ENCODE peak calls at places on chromosome 11, in five cellular contexts. One of them, this sample, is unnamed.

GRCh38 chr11:8757533-8757932 is 74.9 kb downstream of the RPL27A start:
- DNase-seq in MCF 10A: no peak
- DNase-seq in stomach: no peak
- DNase-seq in GM13977: no peak
- DNase-seq in H9: no peak
- DNase-seq in this sample: no peak

GRCh38 chr11:554824-555499 is 5.6 kb downstream of the LMNTD2 start:
- DNase-seq in MCF 10A: peak; percentile 64
- DNase-seq in stomach: peak; percentile 78
- DNase-seq in GM13977: peak; percentile 94
- DNase-seq in H9: peak; percentile 86
- DNase-seq in this sample: no peak

GRCh38 chr11:96338910-96339703 is 3.9 kb downstream of the MAML2 start:
- DNase-seq in MCF 10A: peak; percentile 86
- DNase-seq in stomach: no peak
- DNase-seq in GM13977: peak; percentile 55
- DNase-seq in H9: peak; percentile 36
- DNase-seq in this sample: peak; percentile 78

GRCh38 chr11:2533642-2534115 is 88.9 kb downstream of the KCNQ1 start:
- DNase-seq in MCF 10A: peak; percentile 86
- DNase-seq in stomach: peak; percentile 55
- DNase-seq in GM13977: peak; percentile 82
- DNase-seq in H9: peak; percentile 88
- DNase-seq in this sample: peak; percentile 74

GRCh38 chr11:57568330-57568766 is 876 bp upstream of the UBE2L6 start:
- DNase-seq in MCF 10A: peak; percentile 84
- DNase-seq in stomach: no peak
- DNase-seq in GM13977: no peak
- DNase-seq in H9: peak; percentile 83
- DNase-seq in this sample: peak; percentile 67

GRCh38 chr11:14318581-14318981 is 40.4 kb downstream of the RRAS2 start:
- DNase-seq in MCF 10A: peak; percentile 36
- DNase-seq in stomach: no peak
- DNase-seq in GM13977: no peak
- DNase-seq in H9: no peak
- DNase-seq in this sample: no peak

GRCh38 chr11:126337472-126338241 is 17.8 kb upstream of the ST3GAL4 start:
- DNase-seq in MCF 10A: no peak
- DNase-seq in stomach: no peak
- DNase-seq in GM13977: no peak
- DNase-seq in H9: no peak
- DNase-seq in this sample: no peak

GRCh38 chr11:101306721-101307120 is 177.1 kb upstream of the PGR start:
- DNase-seq in MCF 10A: no peak
- DNase-seq in stomach: no peak
- DNase-seq in GM13977: no peak
- DNase-seq in H9: no peak
- DNase-seq in this sample: no peak

GRCh38 chr11:119691701-119692546 is 37.1 kb downstream of the NECTIN1 start:
- DNase-seq in MCF 10A: peak; percentile 92
- DNase-seq in stomach: no peak
- DNase-seq in GM13977: no peak
- DNase-seq in H9: no peak
- DNase-seq in this sample: peak; percentile 96

GRCh38 chr11:11967669-11968510 is 40.5 kb downstream of the DKK3 start:
- DNase-seq in MCF 10A: no peak
- DNase-seq in stomach: no peak
- DNase-seq in GM13977: peak; percentile 3
- DNase-seq in H9: no peak
- DNase-seq in this sample: no peak

GRCh38 chr11:132605794-132606570 is 926.3 kb downstream of the OPCML start:
- DNase-seq in MCF 10A: no peak
- DNase-seq in stomach: no peak
- DNase-seq in GM13977: no peak
- DNase-seq in H9: no peak
- DNase-seq in this sample: no peak

GRCh38 chr11:47904048-47904447 is 55.9 kb upstream of the NUP160 start:
- DNase-seq in MCF 10A: no peak
- DNase-seq in stomach: no peak
- DNase-seq in GM13977: no peak
- DNase-seq in H9: no peak
- DNase-seq in this sample: no peak

GRCh38 chr11:12441081-12441801 is 63.9 kb downstream of the PARVA start:
- DNase-seq in MCF 10A: no peak
- DNase-seq in stomach: no peak
- DNase-seq in GM13977: no peak
- DNase-seq in H9: no peak
- DNase-seq in this sample: peak; percentile 20

GRCh38 chr11:48013269-48013901 is 33.0 kb downstream of the PTPRJ start:
- DNase-seq in MCF 10A: no peak
- DNase-seq in stomach: peak; percentile 80
- DNase-seq in GM13977: no peak
- DNase-seq in H9: no peak
- DNase-seq in this sample: no peak

GRCh38 chr11:110434952-110435779 is 5.4 kb downstream of the FDX1 start:
- DNase-seq in MCF 10A: peak; percentile 58
- DNase-seq in stomach: peak; percentile 66
- DNase-seq in GM13977: no peak
- DNase-seq in H9: no peak
- DNase-seq in this sample: no peak

GRCh38 chr11:90250970-90251369 is 28.1 kb upstream of the CHORDC1 start:
- DNase-seq in MCF 10A: no peak
- DNase-seq in stomach: no peak
- DNase-seq in GM13977: no peak
- DNase-seq in H9: no peak
- DNase-seq in this sample: no peak

GRCh38 chr11:75035911-75036536 is 47.3 kb downstream of the NEU3 start:
- DNase-seq in MCF 10A: peak; percentile 53
- DNase-seq in stomach: no peak
- DNase-seq in GM13977: no peak
- DNase-seq in H9: peak; percentile 23
- DNase-seq in this sample: peak; percentile 50

GRCh38 chr11:100682247-100682969 is 4.7 kb upstream of the ARHGAP42 start:
- DNase-seq in MCF 10A: peak; percentile 27
- DNase-seq in stomach: no peak
- DNase-seq in GM13977: no peak
- DNase-seq in H9: no peak
- DNase-seq in this sample: peak; percentile 28

GRCh38 chr11:133747409-133747808 is 97.9 kb downstream of the SPATA19 start:
- DNase-seq in MCF 10A: no peak
- DNase-seq in stomach: no peak
- DNase-seq in GM13977: no peak
- DNase-seq in H9: no peak
- DNase-seq in this sample: no peak

GRCh38 chr11:119680899-119681370 is 48.1 kb downstream of the NECTIN1 start:
- DNase-seq in MCF 10A: no peak
- DNase-seq in stomach: peak; percentile 66
- DNase-seq in GM13977: no peak
- DNase-seq in H9: no peak
- DNase-seq in this sample: no peak

GRCh38 chr11:1924121-1924520 is 4.6 kb downstream of the TNNT3 start:
- DNase-seq in MCF 10A: no peak
- DNase-seq in stomach: no peak
- DNase-seq in GM13977: peak; percentile 9
- DNase-seq in H9: no peak
- DNase-seq in this sample: peak; percentile 26

GRCh38 chr11:107928767-107929507 is 689 bp downstream of the RAB39A start:
- DNase-seq in MCF 10A: no peak
- DNase-seq in stomach: no peak
- DNase-seq in GM13977: peak; percentile 41
- DNase-seq in H9: peak; percentile 40
- DNase-seq in this sample: no peak

DNA sequence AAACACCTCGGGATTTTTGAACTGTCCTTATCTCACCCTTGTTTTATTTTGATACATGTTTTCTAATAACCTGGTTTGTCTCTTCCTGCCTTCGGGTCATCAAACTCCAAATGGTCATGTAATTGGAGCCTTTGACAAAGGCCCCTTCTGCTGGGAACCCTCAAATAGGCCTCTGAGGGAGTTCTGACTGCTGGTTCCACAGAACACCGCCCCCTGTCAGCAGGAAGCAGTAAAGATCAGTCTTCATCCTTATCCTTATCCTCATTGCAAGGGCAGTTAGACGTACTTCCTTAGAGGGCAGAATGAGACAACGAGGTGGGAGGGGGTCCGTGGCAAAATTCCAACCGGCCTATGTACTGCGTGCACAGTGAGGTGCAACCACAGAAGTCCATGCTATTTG is 12.1 kb downstream of the TRIM51 start:
- DNase-seq in MCF 10A: no peak
- DNase-seq in stomach: no peak
- DNase-seq in GM13977: no peak
- DNase-seq in H9: no peak
- DNase-seq in this sample: no peak
- TF ChIP-seq CTCF in MCF 10A: no peak
- TF ChIP-seq CTCF in stomach: no peak
- TF ChIP-seq CTCF in GM13977: no peak
- TF ChIP-seq CTCF in H9: peak; percentile 11
- TF ChIP-seq CTCF in this sample: no peak

GRCh38 chr11:113693030-113693429 is 13.1 kb downstream of the TMPRSS5 start:
- DNase-seq in MCF 10A: no peak
- DNase-seq in stomach: no peak
- DNase-seq in GM13977: no peak
- DNase-seq in H9: no peak
- DNase-seq in this sample: no peak

GRCh38 chr11:113689711-113690618 is 16.1 kb downstream of the TMPRSS5 start:
- DNase-seq in MCF 10A: peak; percentile 14
- DNase-seq in stomach: no peak
- DNase-seq in GM13977: no peak
- DNase-seq in H9: no peak
- DNase-seq in this sample: no peak

GRCh38 chr11:113694390-113694789 is 11.7 kb downstream of the TMPRSS5 start:
- DNase-seq in MCF 10A: no peak
- DNase-seq in stomach: no peak
- DNase-seq in GM13977: no peak
- DNase-seq in H9: no peak
- DNase-seq in this sample: no peak

GRCh38 chr11:113695207-113695606 is 10.9 kb downstream of the TMPRSS5 start:
- DNase-seq in MCF 10A: no peak
- DNase-seq in stomach: no peak
- DNase-seq in GM13977: no peak
- DNase-seq in H9: no peak
- DNase-seq in this sample: no peak

GRCh38 chr11:113690619-113691569 is 15.2 kb downstream of the TMPRSS5 start:
- DNase-seq in MCF 10A: peak; percentile 89
- DNase-seq in stomach: peak; percentile 75
- DNase-seq in GM13977: peak; percentile 49
- DNase-seq in H9: peak; percentile 76
- DNase-seq in this sample: peak; percentile 58
- TF ChIP-seq CTCF in MCF 10A: peak; percentile 19
- TF ChIP-seq CTCF in stomach: no peak
- TF ChIP-seq CTCF in GM13977: peak; percentile 63
- TF ChIP-seq CTCF in H9: peak; percentile 97
- TF ChIP-seq CTCF in this sample: peak; percentile 30

GRCh38 chr11:10692716-10693115 is 839 bp downstream of the IRAG1 start:
- DNase-seq in MCF 10A: no peak
- DNase-seq in stomach: no peak
- DNase-seq in GM13977: no peak
- DNase-seq in H9: no peak
- DNase-seq in this sample: no peak

GRCh38 chr11:10693509-10694071 is at the start of gene IRAG1:
- DNase-seq in MCF 10A: no peak
- DNase-seq in stomach: peak; percentile 38
- DNase-seq in GM13977: no peak
- DNase-seq in H9: no peak
- DNase-seq in this sample: no peak

GRCh38 chr11:10683429-10683828 is 10.1 kb downstream of the IRAG1 start:
- DNase-seq in MCF 10A: no peak
- DNase-seq in stomach: no peak
- DNase-seq in GM13977: no peak
- DNase-seq in H9: no peak
- DNase-seq in this sample: no peak

GRCh38 chr11:10688401-10688800 is 5.2 kb downstream of the IRAG1 start:
- DNase-seq in MCF 10A: no peak
- DNase-seq in stomach: no peak
- DNase-seq in GM13977: no peak
- DNase-seq in H9: no peak
- DNase-seq in this sample: peak; percentile 96
- TF ChIP-seq CTCF in MCF 10A: peak; percentile 15
- TF ChIP-seq CTCF in stomach: no peak
- TF ChIP-seq CTCF in GM13977: no peak
- TF ChIP-seq CTCF in H9: peak; percentile 56
- TF ChIP-seq CTCF in this sample: peak; percentile 55

DNA sequence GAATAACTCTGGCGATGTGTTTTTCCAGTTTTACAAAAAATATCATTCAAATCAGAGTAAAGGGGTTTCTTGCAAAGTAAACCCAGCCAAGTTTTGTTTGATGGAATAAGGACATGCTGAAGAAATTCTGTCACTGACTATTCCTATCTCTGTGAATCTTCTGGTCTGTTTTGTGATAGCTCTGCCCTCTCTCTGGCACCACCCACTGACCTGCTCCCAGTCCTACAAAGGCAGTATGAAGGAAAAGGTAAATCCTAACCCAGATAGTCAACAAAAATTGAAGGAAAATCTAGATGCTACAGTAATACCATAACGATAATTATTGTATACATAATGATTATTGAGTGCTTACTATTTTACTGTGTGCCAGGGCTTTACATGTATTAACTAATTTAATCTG is 76.3 kb upstream of the TP53AIP1 start:
- DNase-seq in MCF 10A: no peak
- DNase-seq in stomach: no peak
- DNase-seq in GM13977: no peak
- DNase-seq in H9: no peak
- DNase-seq in this sample: no peak
- TF ChIP-seq CTCF in MCF 10A: no peak
- TF ChIP-seq CTCF in stomach: no peak
- TF ChIP-seq CTCF in GM13977: no peak
- TF ChIP-seq CTCF in H9: peak; percentile 37
- TF ChIP-seq CTCF in this sample: no peak

GRCh38 chr11:64644348-64645242 is 53.6 kb downstream of the SLC22A12 start:
- DNase-seq in MCF 10A: no peak
- DNase-seq in stomach: no peak
- DNase-seq in GM13977: no peak
- DNase-seq in H9: peak; percentile 58
- DNase-seq in this sample: no peak
- TF ChIP-seq CTCF in MCF 10A: no peak
- TF ChIP-seq CTCF in stomach: no peak
- TF ChIP-seq CTCF in GM13977: peak; percentile 22
- TF ChIP-seq CTCF in H9: peak; percentile 55
- TF ChIP-seq CTCF in this sample: peak; percentile 44

GRCh38 chr11:118213774-118214173 is 11.0 kb downstream of the JAML start:
- DNase-seq in MCF 10A: no peak
- DNase-seq in stomach: no peak
- DNase-seq in GM13977: no peak
- DNase-seq in H9: no peak
- DNase-seq in this sample: no peak

GRCh38 chr11:118211006-118211405 is 13.8 kb downstream of the JAML start:
- DNase-seq in MCF 10A: peak; percentile 38
- DNase-seq in stomach: no peak
- DNase-seq in GM13977: no peak
- DNase-seq in H9: peak; percentile 64
- DNase-seq in this sample: no peak

GRCh38 chr11:118212781-118213565 is 11.8 kb downstream of the JAML start:
- DNase-seq in MCF 10A: no peak
- DNase-seq in stomach: no peak
- DNase-seq in GM13977: no peak
- DNase-seq in H9: no peak
- DNase-seq in this sample: no peak

GRCh38 chr11:118210323-118210722 is 14.5 kb downstream of the JAML start:
- DNase-seq in MCF 10A: no peak
- DNase-seq in stomach: no peak
- DNase-seq in GM13977: no peak
- DNase-seq in H9: no peak
- DNase-seq in this sample: no peak

GRCh38 chr11:118212131-118212725 is 12.6 kb downstream of the JAML start:
- DNase-seq in MCF 10A: no peak
- DNase-seq in stomach: peak; percentile 47
- DNase-seq in GM13977: no peak
- DNase-seq in H9: peak; percentile 36
- DNase-seq in this sample: no peak
- TF ChIP-seq CTCF in MCF 10A: no peak
- TF ChIP-seq CTCF in stomach: no peak
- TF ChIP-seq CTCF in GM13977: no peak
- TF ChIP-seq CTCF in H9: no peak
- TF ChIP-seq CTCF in this sample: no peak

This sample was measured in foreskin keratinocyte.